ENCODE peak calls at places on chromosomes 3 and 15, in seven cellular contexts. V, M, C, H, D, W and R are unnamed samples.

GRCh38 chr3:13353936-13354542 is 66.1 kb downstream of the NUP210 start:
- DNase-seq in W (no peak), C (no peak), V (no peak), D (no peak), H (peak), M (no peak), R (no peak)

GRCh38 chr15:59918994-59919951 is 84.8 kb upstream of the FOXB1 start:
- DNase-seq in V (peak), W (no peak), C (no peak), H (peak), D (peak), M (no peak), R (no peak)

GRCh38 chr3:15804553-15805095 is 6.8 kb upstream of the ANKRD28 start:
- DNase-seq in H (no peak), C (no peak), D (peak), V (no peak), W (no peak), M (no peak), R (no peak)

GRCh38 chr15:30065025-30065801 is 17.5 kb upstream of the GOLGA8J start:
- DNase-seq in M (peak), W (no peak), H (peak), C (no peak), D (no peak), V (peak), R (no peak)

GRCh38 chr3:176651622-176652021 is 545.7 kb downstream of the TBL1XR1 start:
- DNase-seq in W (no peak), V (no peak), C (no peak), M (no peak), H (peak), D (no peak), R (no peak)

GRCh38 chr15:50059883-50060282 is 59.1 kb downstream of the ATP8B4 start:
- DNase-seq in M (no peak), H (no peak), V (no peak), W (no peak), D (no peak), C (no peak), R (no peak)

GRCh38 chr15:50881121-50882048 is 27.1 kb upstream of the AP4E1 start:
- DNase-seq in M (no peak), V (peak), D (peak), H (no peak), W (no peak), C (no peak), R (no peak)

GRCh38 chr15:79769081-79769481 is 127.7 kb downstream of the MTHFS start:
- DNase-seq in V (no peak), D (peak), C (no peak), H (peak), W (no peak), M (no peak), R (no peak)

GRCh38 chr15:96331942-96332853 is 1.7 kb downstream of the NR2F2 start:
- DNase-seq in C (peak), M (no peak), H (peak), W (peak), V (no peak), D (no peak), R (no peak)

GRCh38 chr3:171460226-171461086 is at the start of gene TNIK:
- DNase-seq in V (peak), C (peak), H (peak), W (peak), M (peak), D (peak), R (peak)

GRCh38 chr3:133384331-133385027 is 15.4 kb upstream of the BFSP2 start:
- DNase-seq in V (peak), M (no peak), D (peak), C (peak), W (no peak), H (peak), R (no peak)

GRCh38 chr3:67094769-67095168 is 96.7 kb downstream of the KBTBD8 start:
- DNase-seq in V (no peak), D (no peak), M (peak), H (peak), C (no peak), W (no peak), R (no peak)

GRCh38 chr3:16150285-16150684 is 24.2 kb upstream of the GALNT15 start:
- DNase-seq in W (no peak), D (no peak), C (no peak), M (no peak), V (no peak), H (no peak), R (no peak)

GRCh38 chr15:92654662-92655061 is 913 bp downstream of the FAM174B start:
- DNase-seq in H (no peak), C (no peak), M (no peak), V (no peak), D (no peak), W (no peak), R (no peak)

GRCh38 chr3:111252795-111253194 is 181.2 kb downstream of the NECTIN3 start:
- DNase-seq in V (peak), H (peak), M (no peak), W (no peak), D (no peak), C (no peak), R (no peak)

GRCh38 chr3:184683900-184684560 is 27.8 kb downstream of the MAGEF1 start:
- DNase-seq in D (no peak), V (no peak), H (no peak), C (no peak), W (no peak), M (no peak), R (peak)

GRCh38 chr3:148082881-148083280 is 614.8 kb upstream of the AGTR1 start:
- DNase-seq in W (no peak), D (no peak), H (no peak), V (no peak), C (no peak), M (no peak), R (no peak)

GRCh38 chr15:40957581-40958051 is 4.3 kb downstream of the CHAC1 start:
- DNase-seq in D (no peak), V (no peak), C (no peak), W (no peak), H (no peak), M (no peak), R (no peak)

GRCh38 chr3:172096881-172097420 is 57.6 kb downstream of the FNDC3B start:
- DNase-seq in W (no peak), C (no peak), D (no peak), M (no peak), V (peak), H (peak), R (no peak)

GRCh38 chr3:17901893-17902292 is 159.5 kb upstream of the TBC1D5 start:
- DNase-seq in V (no peak), D (peak), H (no peak), M (no peak), C (no peak), W (no peak), R (no peak)

GRCh38 chr15:95558131-95558530 is 772.4 kb upstream of the NR2F2 start:
- DNase-seq in W (no peak), C (no peak), D (no peak), V (peak), H (peak), M (no peak), R (no peak)

GRCh38 chr3:150309557-150309956 is 98.5 kb upstream of the TSC22D2 start:
- DNase-seq in C (no peak), V (peak), W (no peak), D (no peak), H (peak), M (peak), R (no peak)

GRCh38 chr3:150314248-150315027 is 93.7 kb upstream of the TSC22D2 start:
- DNase-seq in D (no peak), V (no peak), M (no peak), C (no peak), H (no peak), W (no peak), R (no peak)

GRCh38 chr3:150311156-150311555 is 96.9 kb upstream of the TSC22D2 start:
- DNase-seq in W (no peak), V (no peak), C (no peak), D (no peak), H (no peak), M (no peak), R (no peak)

GRCh38 chr3:150315711-150316110 is 92.4 kb upstream of the TSC22D2 start:
- DNase-seq in M (no peak), W (no peak), V (no peak), H (no peak), C (no peak), D (no peak), R (no peak)

GRCh38 chr3:150312018-150312657 is 96.0 kb upstream of the TSC22D2 start:
- DNase-seq in W (no peak), H (no peak), D (no peak), C (no peak), M (no peak), V (no peak), R (no peak)
- TF ChIP-seq CTCF in W (no peak), H (no peak), D (no peak), C (no peak), M (no peak), V (peak), R (peak)

GRCh38 chr3:45038096-45038455 is 12.0 kb downstream of the CLEC3B start:
- DNase-seq in M (no peak), V (no peak), D (no peak), H (no peak), W (no peak), C (no peak), R (no peak)

GRCh38 chr3:45042162-45042561 is 16.1 kb downstream of the CLEC3B start:
- DNase-seq in V (no peak), D (peak), C (no peak), M (no peak), H (no peak), W (no peak), R (no peak)

GRCh38 chr3:45041666-45042065 is 15.6 kb downstream of the CLEC3B start:
- DNase-seq in H (no peak), D (peak), W (no peak), M (no peak), C (no peak), V (no peak), R (no peak)

GRCh38 chr3:45048244-45048643 is 22.1 kb downstream of the CLEC3B start:
- DNase-seq in D (no peak), V (no peak), C (no peak), W (no peak), M (no peak), H (no peak), R (no peak)

DNA sequence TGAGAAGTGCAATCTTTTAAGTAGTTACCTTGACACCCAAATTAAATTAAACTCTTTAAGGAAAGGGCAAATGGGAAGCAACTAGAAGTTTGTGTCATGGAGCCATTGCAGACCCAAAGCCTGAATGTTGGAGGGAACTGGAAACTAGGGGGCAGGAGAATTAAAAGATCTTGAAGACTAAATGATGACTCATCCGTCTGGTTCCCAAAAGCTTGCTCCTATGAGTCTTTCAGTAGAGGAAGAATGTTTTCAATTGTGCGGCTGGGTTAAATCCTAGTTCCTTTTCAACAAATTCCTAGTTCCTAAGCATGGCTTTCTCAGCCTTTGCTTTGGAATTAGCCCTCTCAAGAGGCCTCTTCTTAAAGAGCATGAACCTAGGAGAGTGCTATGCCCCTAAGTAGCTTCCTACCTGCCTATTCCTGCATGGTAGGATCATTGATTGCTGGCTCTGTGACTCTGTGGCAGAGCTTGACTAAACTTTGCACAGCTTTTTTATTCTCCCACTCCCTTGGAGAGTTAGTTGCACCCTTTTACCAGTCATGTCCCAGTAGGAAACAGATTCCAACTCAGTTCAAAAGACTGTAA is 17.7 kb downstream of the CLEC3B start:
- DNase-seq in W (no peak), D (no peak), C (no peak), M (peak), H (peak), V (no peak), R (no peak)
- TF ChIP-seq CTCF in W (no peak), D (no peak), C (no peak), M (peak), H (peak), V (peak), R (peak)

GRCh38 chr15:53811530-53811929 is 52.1 kb upstream of the WDR72 start:
- DNase-seq in D (peak), W (no peak), M (no peak), C (no peak), H (peak), V (no peak), R (no peak)

GRCh38 chr15:53802672-53803071 is 43.2 kb upstream of the WDR72 start:
- DNase-seq in W (no peak), D (no peak), M (no peak), V (no peak), H (no peak), C (no peak), R (no peak)

GRCh38 chr15:53808058-53808703 is 48.7 kb upstream of the WDR72 start:
- DNase-seq in H (peak), C (no peak), W (no peak), V (no peak), M (no peak), D (peak), R (no peak)

GRCh38 chr15:53807500-53807899 is 48.0 kb upstream of the WDR72 start:
- DNase-seq in V (no peak), H (no peak), C (no peak), D (no peak), M (no peak), W (no peak), R (no peak)
- TF ChIP-seq CTCF in V (no peak), H (no peak), C (no peak), D (no peak), M (no peak), W (no peak), R (no peak)

DNA sequence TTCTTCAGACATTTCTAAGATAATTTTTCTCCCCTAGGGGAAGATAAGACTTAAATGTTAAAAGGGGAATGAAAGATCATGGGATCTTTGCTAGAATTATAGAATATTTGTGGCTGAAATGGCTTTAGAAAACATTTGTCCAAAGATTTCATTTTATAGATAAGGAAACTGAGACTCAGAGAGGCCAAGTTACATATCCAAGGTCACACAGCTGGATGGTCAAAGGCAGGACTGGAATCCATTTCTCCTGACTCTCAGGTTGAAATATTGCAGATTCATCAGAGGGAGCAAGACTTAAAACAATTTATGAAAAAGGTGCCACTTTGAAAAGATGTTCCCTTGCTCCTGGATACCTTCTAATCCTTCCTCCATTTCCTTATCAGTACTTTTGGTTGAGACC is 19.5 kb upstream of the LEKR1 start:
- DNase-seq in V (no peak), H (no peak), M (no peak), D (no peak), C (no peak), W (no peak), R (no peak)
- TF ChIP-seq CTCF in V (no peak), H (no peak), M (no peak), D (no peak), C (no peak), W (no peak), R (no peak)